ENCODE peak calls at places on chromosome 14, in seven cellular contexts. One of them, this sample, is unnamed.
A peak's percentile ranks its signal among the peaks of the same experiment; 100 is the strongest.

GRCh38 chr14:59356298-59356697 is 108.9 kb downstream of the GPR135 start:
- DNase-seq in RCC 7860: no peak
- DNase-seq in amniotic stem cell: no peak
- DNase-seq in iris pigment epithelial cell: no peak
- DNase-seq in lower leg skin: no peak
- DNase-seq in stimulated activated CD8-positive, alpha-beta memory T cell treated with anti-CD3 and anti-CD28 coated beads, Interleukin-12 subunit alpha, Interleukin-12 subunit beta, amount 100 ng/mL, for 4 hours: no peak
- DNase-seq in neural crest cell: no peak
- DNase-seq in this sample: no peak

GRCh38 chr14:92513204-92513965 is at the start of gene RIN3:
- DNase-seq in amniotic stem cell: peak; percentile 51
- DNase-seq in neural crest cell: peak; percentile 52
- DNase-seq in RCC 7860: peak; percentile 6
- DNase-seq in iris pigment epithelial cell: peak; percentile 62
- DNase-seq in lower leg skin: peak; percentile 91
- DNase-seq in stimulated activated CD8-positive, alpha-beta memory T cell treated with anti-CD3 and anti-CD28 coated beads, Interleukin-12 subunit alpha, Interleukin-12 subunit beta, amount 100 ng/mL, for 4 hours: peak; percentile 55
- DNase-seq in this sample: no peak

GRCh38 chr14:104678346-104678745 is 11.1 kb upstream of the INF2 start:
- DNase-seq in lower leg skin: no peak
- DNase-seq in RCC 7860: no peak
- DNase-seq in iris pigment epithelial cell: no peak
- DNase-seq in neural crest cell: peak; percentile 41
- DNase-seq in amniotic stem cell: no peak
- DNase-seq in stimulated activated CD8-positive, alpha-beta memory T cell treated with anti-CD3 and anti-CD28 coated beads, Interleukin-12 subunit alpha, Interleukin-12 subunit beta, amount 100 ng/mL, for 4 hours: no peak
- DNase-seq in this sample: no peak

GRCh38 chr14:77598366-77599050 is 17.9 kb downstream of the SPTLC2 start:
- DNase-seq in lower leg skin: no peak
- DNase-seq in amniotic stem cell: no peak
- DNase-seq in neural crest cell: no peak
- DNase-seq in iris pigment epithelial cell: no peak
- DNase-seq in stimulated activated CD8-positive, alpha-beta memory T cell treated with anti-CD3 and anti-CD28 coated beads, Interleukin-12 subunit alpha, Interleukin-12 subunit beta, amount 100 ng/mL, for 4 hours: no peak
- DNase-seq in RCC 7860: peak; percentile 49
- DNase-seq in this sample: no peak

GRCh38 chr14:80455031-80455430 is 243.7 kb upstream of the DIO2 start:
- DNase-seq in stimulated activated CD8-positive, alpha-beta memory T cell treated with anti-CD3 and anti-CD28 coated beads, Interleukin-12 subunit alpha, Interleukin-12 subunit beta, amount 100 ng/mL, for 4 hours: no peak
- DNase-seq in lower leg skin: no peak
- DNase-seq in neural crest cell: no peak
- DNase-seq in amniotic stem cell: no peak
- DNase-seq in RCC 7860: no peak
- DNase-seq in iris pigment epithelial cell: no peak
- DNase-seq in this sample: no peak

GRCh38 chr14:103311171-103311997 is 22.7 kb upstream of the EIF5 start:
- DNase-seq in amniotic stem cell: no peak
- DNase-seq in lower leg skin: no peak
- DNase-seq in RCC 7860: no peak
- DNase-seq in iris pigment epithelial cell: no peak
- DNase-seq in stimulated activated CD8-positive, alpha-beta memory T cell treated with anti-CD3 and anti-CD28 coated beads, Interleukin-12 subunit alpha, Interleukin-12 subunit beta, amount 100 ng/mL, for 4 hours: no peak
- DNase-seq in neural crest cell: no peak
- DNase-seq in this sample: no peak

GRCh38 chr14:75113932-75114539 is 12.8 kb downstream of the NEK9 start:
- DNase-seq in amniotic stem cell: no peak
- DNase-seq in stimulated activated CD8-positive, alpha-beta memory T cell treated with anti-CD3 and anti-CD28 coated beads, Interleukin-12 subunit alpha, Interleukin-12 subunit beta, amount 100 ng/mL, for 4 hours: no peak
- DNase-seq in neural crest cell: no peak
- DNase-seq in iris pigment epithelial cell: no peak
- DNase-seq in lower leg skin: no peak
- DNase-seq in RCC 7860: no peak
- DNase-seq in this sample: no peak

GRCh38 chr14:91311284-91311662 is 66.8 kb upstream of the GPR68 start:
- DNase-seq in RCC 7860: no peak
- DNase-seq in amniotic stem cell: no peak
- DNase-seq in lower leg skin: no peak
- DNase-seq in neural crest cell: no peak
- DNase-seq in iris pigment epithelial cell: no peak
- DNase-seq in stimulated activated CD8-positive, alpha-beta memory T cell treated with anti-CD3 and anti-CD28 coated beads, Interleukin-12 subunit alpha, Interleukin-12 subunit beta, amount 100 ng/mL, for 4 hours: no peak
- DNase-seq in this sample: no peak

GRCh38 chr14:100293497-100294212 is 12.6 kb downstream of the SLC25A29 start:
- DNase-seq in stimulated activated CD8-positive, alpha-beta memory T cell treated with anti-CD3 and anti-CD28 coated beads, Interleukin-12 subunit alpha, Interleukin-12 subunit beta, amount 100 ng/mL, for 4 hours: no peak
- DNase-seq in amniotic stem cell: no peak
- DNase-seq in neural crest cell: no peak
- DNase-seq in iris pigment epithelial cell: no peak
- DNase-seq in lower leg skin: peak; percentile 48
- DNase-seq in RCC 7860: no peak
- DNase-seq in this sample: no peak

GRCh38 chr14:72476657-72477499 is 417.0 kb downstream of the DPF3 start:
- DNase-seq in neural crest cell: no peak
- DNase-seq in amniotic stem cell: no peak
- DNase-seq in stimulated activated CD8-positive, alpha-beta memory T cell treated with anti-CD3 and anti-CD28 coated beads, Interleukin-12 subunit alpha, Interleukin-12 subunit beta, amount 100 ng/mL, for 4 hours: peak; percentile 27
- DNase-seq in lower leg skin: peak; percentile 77
- DNase-seq in RCC 7860: peak; percentile 25
- DNase-seq in iris pigment epithelial cell: peak; percentile 92
- DNase-seq in this sample: no peak

GRCh38 chr14:76844223-76844622 is 18.0 kb downstream of the LRRC74A start:
- DNase-seq in iris pigment epithelial cell: peak; percentile 58
- DNase-seq in amniotic stem cell: no peak
- DNase-seq in neural crest cell: no peak
- DNase-seq in RCC 7860: no peak
- DNase-seq in lower leg skin: peak; percentile 90
- DNase-seq in stimulated activated CD8-positive, alpha-beta memory T cell treated with anti-CD3 and anti-CD28 coated beads, Interleukin-12 subunit alpha, Interleukin-12 subunit beta, amount 100 ng/mL, for 4 hours: peak; percentile 19
- DNase-seq in this sample: no peak

GRCh38 chr14:39492267-39492666 is 60.0 kb upstream of the FBXO33 start:
- DNase-seq in stimulated activated CD8-positive, alpha-beta memory T cell treated with anti-CD3 and anti-CD28 coated beads, Interleukin-12 subunit alpha, Interleukin-12 subunit beta, amount 100 ng/mL, for 4 hours: no peak
- DNase-seq in RCC 7860: peak; percentile 70
- DNase-seq in amniotic stem cell: peak; percentile 27
- DNase-seq in iris pigment epithelial cell: peak; percentile 89
- DNase-seq in neural crest cell: no peak
- DNase-seq in lower leg skin: no peak
- DNase-seq in this sample: peak; percentile 23

GRCh38 chr14:61927015-61927414 is 164.8 kb downstream of the SNAPC1 start:
- DNase-seq in lower leg skin: no peak
- DNase-seq in neural crest cell: no peak
- DNase-seq in stimulated activated CD8-positive, alpha-beta memory T cell treated with anti-CD3 and anti-CD28 coated beads, Interleukin-12 subunit alpha, Interleukin-12 subunit beta, amount 100 ng/mL, for 4 hours: no peak
- DNase-seq in iris pigment epithelial cell: peak; percentile 26
- DNase-seq in RCC 7860: no peak
- DNase-seq in amniotic stem cell: no peak
- DNase-seq in this sample: peak; percentile 32

GRCh38 chr14:89013698-89014569 is 189.5 kb downstream of the TTC8 start:
- DNase-seq in RCC 7860: no peak
- DNase-seq in lower leg skin: no peak
- DNase-seq in neural crest cell: no peak
- DNase-seq in iris pigment epithelial cell: no peak
- DNase-seq in stimulated activated CD8-positive, alpha-beta memory T cell treated with anti-CD3 and anti-CD28 coated beads, Interleukin-12 subunit alpha, Interleukin-12 subunit beta, amount 100 ng/mL, for 4 hours: no peak
- DNase-seq in amniotic stem cell: no peak
- DNase-seq in this sample: no peak

GRCh38 chr14:72616811-72617210 is 277.1 kb downstream of the DPF3 start:
- DNase-seq in neural crest cell: no peak
- DNase-seq in RCC 7860: no peak
- DNase-seq in stimulated activated CD8-positive, alpha-beta memory T cell treated with anti-CD3 and anti-CD28 coated beads, Interleukin-12 subunit alpha, Interleukin-12 subunit beta, amount 100 ng/mL, for 4 hours: no peak
- DNase-seq in amniotic stem cell: no peak
- DNase-seq in lower leg skin: peak; percentile 64
- DNase-seq in iris pigment epithelial cell: no peak
- DNase-seq in this sample: no peak

GRCh38 chr14:51849095-51849494 is 11.3 kb upstream of the GNG2 start:
- DNase-seq in stimulated activated CD8-positive, alpha-beta memory T cell treated with anti-CD3 and anti-CD28 coated beads, Interleukin-12 subunit alpha, Interleukin-12 subunit beta, amount 100 ng/mL, for 4 hours: no peak
- DNase-seq in amniotic stem cell: no peak
- DNase-seq in neural crest cell: no peak
- DNase-seq in iris pigment epithelial cell: no peak
- DNase-seq in lower leg skin: no peak
- DNase-seq in RCC 7860: peak; percentile 15
- DNase-seq in this sample: no peak

GRCh38 chr14:65106316-65106715 is 4.0 kb upstream of the MAX start:
- DNase-seq in amniotic stem cell: no peak
- DNase-seq in neural crest cell: no peak
- DNase-seq in stimulated activated CD8-positive, alpha-beta memory T cell treated with anti-CD3 and anti-CD28 coated beads, Interleukin-12 subunit alpha, Interleukin-12 subunit beta, amount 100 ng/mL, for 4 hours: no peak
- DNase-seq in iris pigment epithelial cell: no peak
- DNase-seq in RCC 7860: no peak
- DNase-seq in lower leg skin: no peak
- DNase-seq in this sample: no peak

GRCh38 chr14:98501335-98501734 is 770.7 kb downstream of the BCL11B start:
- DNase-seq in amniotic stem cell: no peak
- DNase-seq in iris pigment epithelial cell: no peak
- DNase-seq in lower leg skin: no peak
- DNase-seq in neural crest cell: no peak
- DNase-seq in RCC 7860: peak; percentile 21
- DNase-seq in stimulated activated CD8-positive, alpha-beta memory T cell treated with anti-CD3 and anti-CD28 coated beads, Interleukin-12 subunit alpha, Interleukin-12 subunit beta, amount 100 ng/mL, for 4 hours: no peak
- DNase-seq in this sample: no peak

GRCh38 chr14:67241416-67242362 is at the start of gene PALS1:
- DNase-seq in neural crest cell: peak; percentile 74
- DNase-seq in iris pigment epithelial cell: peak; percentile 90
- DNase-seq in RCC 7860: peak; percentile 57
- DNase-seq in stimulated activated CD8-positive, alpha-beta memory T cell treated with anti-CD3 and anti-CD28 coated beads, Interleukin-12 subunit alpha, Interleukin-12 subunit beta, amount 100 ng/mL, for 4 hours: no peak
- DNase-seq in amniotic stem cell: peak; percentile 44
- DNase-seq in lower leg skin: no peak
- DNase-seq in this sample: peak; percentile 24

GRCh38 chr14:105499256-105500035 is 8.4 kb downstream of the TEDC1 start:
- DNase-seq in iris pigment epithelial cell: no peak
- DNase-seq in neural crest cell: peak; percentile 60
- DNase-seq in stimulated activated CD8-positive, alpha-beta memory T cell treated with anti-CD3 and anti-CD28 coated beads, Interleukin-12 subunit alpha, Interleukin-12 subunit beta, amount 100 ng/mL, for 4 hours: no peak
- DNase-seq in amniotic stem cell: no peak
- DNase-seq in lower leg skin: peak; percentile 84
- DNase-seq in RCC 7860: no peak
- DNase-seq in this sample: no peak

GRCh38 chr14:51545396-51545795 is 106.3 kb upstream of the FRMD6 start:
- DNase-seq in iris pigment epithelial cell: no peak
- DNase-seq in neural crest cell: no peak
- DNase-seq in stimulated activated CD8-positive, alpha-beta memory T cell treated with anti-CD3 and anti-CD28 coated beads, Interleukin-12 subunit alpha, Interleukin-12 subunit beta, amount 100 ng/mL, for 4 hours: no peak
- DNase-seq in RCC 7860: no peak
- DNase-seq in lower leg skin: no peak
- DNase-seq in amniotic stem cell: no peak
- DNase-seq in this sample: no peak

GRCh38 chr14:89343356-89343755 is 73.7 kb downstream of the FOXN3 start:
- DNase-seq in RCC 7860: no peak
- DNase-seq in lower leg skin: no peak
- DNase-seq in neural crest cell: no peak
- DNase-seq in iris pigment epithelial cell: no peak
- DNase-seq in amniotic stem cell: no peak
- DNase-seq in stimulated activated CD8-positive, alpha-beta memory T cell treated with anti-CD3 and anti-CD28 coated beads, Interleukin-12 subunit alpha, Interleukin-12 subunit beta, amount 100 ng/mL, for 4 hours: no peak
- DNase-seq in this sample: no peak

GRCh38 chr14:65025818-65026217 is 39.1 kb downstream of the FNTB start:
- DNase-seq in lower leg skin: no peak
- DNase-seq in stimulated activated CD8-positive, alpha-beta memory T cell treated with anti-CD3 and anti-CD28 coated beads, Interleukin-12 subunit alpha, Interleukin-12 subunit beta, amount 100 ng/mL, for 4 hours: no peak
- DNase-seq in amniotic stem cell: no peak
- DNase-seq in RCC 7860: no peak
- DNase-seq in neural crest cell: no peak
- DNase-seq in iris pigment epithelial cell: no peak
- DNase-seq in this sample: no peak

GRCh38 chr14:84208451-84208850 is 1321.5 kb upstream of the FLRT2 start:
- DNase-seq in stimulated activated CD8-positive, alpha-beta memory T cell treated with anti-CD3 and anti-CD28 coated beads, Interleukin-12 subunit alpha, Interleukin-12 subunit beta, amount 100 ng/mL, for 4 hours: no peak
- DNase-seq in RCC 7860: no peak
- DNase-seq in iris pigment epithelial cell: peak; percentile 33
- DNase-seq in lower leg skin: no peak
- DNase-seq in amniotic stem cell: no peak
- DNase-seq in neural crest cell: no peak
- DNase-seq in this sample: no peak

GRCh38 chr14:99561827-99562226 is 42.2 kb downstream of the CCDC85C start:
- DNase-seq in amniotic stem cell: no peak
- DNase-seq in lower leg skin: no peak
- DNase-seq in iris pigment epithelial cell: no peak
- DNase-seq in neural crest cell: no peak
- DNase-seq in RCC 7860: no peak
- DNase-seq in stimulated activated CD8-positive, alpha-beta memory T cell treated with anti-CD3 and anti-CD28 coated beads, Interleukin-12 subunit alpha, Interleukin-12 subunit beta, amount 100 ng/mL, for 4 hours: no peak
- DNase-seq in this sample: no peak

GRCh38 chr14:35959835-35960234 is 133.7 kb downstream of the BRMS1L start:
- DNase-seq in amniotic stem cell: no peak
- DNase-seq in lower leg skin: no peak
- DNase-seq in stimulated activated CD8-positive, alpha-beta memory T cell treated with anti-CD3 and anti-CD28 coated beads, Interleukin-12 subunit alpha, Interleukin-12 subunit beta, amount 100 ng/mL, for 4 hours: no peak
- DNase-seq in iris pigment epithelial cell: no peak
- DNase-seq in neural crest cell: no peak
- DNase-seq in RCC 7860: no peak
- DNase-seq in this sample: no peak

GRCh38 chr14:104641753-104642539 is 37.4 kb upstream of the TMEM179 start:
- DNase-seq in neural crest cell: no peak
- DNase-seq in iris pigment epithelial cell: no peak
- DNase-seq in stimulated activated CD8-positive, alpha-beta memory T cell treated with anti-CD3 and anti-CD28 coated beads, Interleukin-12 subunit alpha, Interleukin-12 subunit beta, amount 100 ng/mL, for 4 hours: no peak
- DNase-seq in lower leg skin: no peak
- DNase-seq in RCC 7860: no peak
- DNase-seq in amniotic stem cell: no peak
- DNase-seq in this sample: no peak

GRCh38 chr14:94145902-94146527 is 16.6 kb upstream of the IFI27L2 start:
- DNase-seq in neural crest cell: no peak
- DNase-seq in stimulated activated CD8-positive, alpha-beta memory T cell treated with anti-CD3 and anti-CD28 coated beads, Interleukin-12 subunit alpha, Interleukin-12 subunit beta, amount 100 ng/mL, for 4 hours: no peak
- DNase-seq in amniotic stem cell: no peak
- DNase-seq in RCC 7860: no peak
- DNase-seq in lower leg skin: peak; percentile 32
- DNase-seq in iris pigment epithelial cell: no peak
- DNase-seq in this sample: no peak

GRCh38 chr14:48274826-48275225 is 599.4 kb upstream of the MDGA2 start:
- DNase-seq in stimulated activated CD8-positive, alpha-beta memory T cell treated with anti-CD3 and anti-CD28 coated beads, Interleukin-12 subunit alpha, Interleukin-12 subunit beta, amount 100 ng/mL, for 4 hours: no peak
- DNase-seq in amniotic stem cell: no peak
- DNase-seq in neural crest cell: no peak
- DNase-seq in iris pigment epithelial cell: no peak
- DNase-seq in RCC 7860: no peak
- DNase-seq in lower leg skin: no peak
- DNase-seq in this sample: no peak

GRCh38 chr14:56159066-56159465 is 40.9 kb downstream of the PELI2 start:
- DNase-seq in amniotic stem cell: no peak
- DNase-seq in stimulated activated CD8-positive, alpha-beta memory T cell treated with anti-CD3 and anti-CD28 coated beads, Interleukin-12 subunit alpha, Interleukin-12 subunit beta, amount 100 ng/mL, for 4 hours: no peak
- DNase-seq in neural crest cell: no peak
- DNase-seq in iris pigment epithelial cell: no peak
- DNase-seq in RCC 7860: no peak
- DNase-seq in lower leg skin: no peak
- DNase-seq in this sample: no peak

GRCh38 chr14:71103662-71104484 is 196.6 kb downstream of the PCNX1 start:
- DNase-seq in iris pigment epithelial cell: peak; percentile 79
- DNase-seq in RCC 7860: peak; percentile 20
- DNase-seq in amniotic stem cell: peak; percentile 30
- DNase-seq in lower leg skin: no peak
- DNase-seq in stimulated activated CD8-positive, alpha-beta memory T cell treated with anti-CD3 and anti-CD28 coated beads, Interleukin-12 subunit alpha, Interleukin-12 subunit beta, amount 100 ng/mL, for 4 hours: no peak
- DNase-seq in neural crest cell: no peak
- DNase-seq in this sample: peak; percentile 12